ENCODE peak calls at places on chromosomes 3 and 15, in six cellular contexts. A is fibroblast of lung; D is neuronal stem cell; F is psoas muscle; C is CD4-positive, alpha-beta T cell; H is IMR-90. W is an unnamed sample.

GRCh38 chr15:94306700-94307650 is 75.6 kb downstream of the MCTP2 start:
- DNase-seq in A (no peak), D (no peak), F (no peak), C (no peak), H (peak), W (no peak)

GRCh38 chr3:173732237-173732636 is 334.7 kb downstream of the NLGN1 start:
- DNase-seq in A (peak), D (no peak), F (no peak), C (no peak), H (peak), W (no peak)

GRCh38 chr3:29050155-29050554 is 230.7 kb upstream of the RBMS3 start:
- DNase-seq in A (no peak), D (no peak), F (no peak), C (no peak), H (no peak), W (no peak)

GRCh38 chr3:46127503-46127902 is 80.6 kb downstream of the CCR1 start:
- DNase-seq in A (peak), D (no peak), F (no peak), C (no peak), H (peak), W (no peak)

GRCh38 chr3:61584494-61584893 is 23.1 kb downstream of the PTPRG start:
- DNase-seq in A (no peak), D (no peak), F (no peak), C (no peak), H (no peak), W (no peak)

GRCh38 chr15:40846846-40847224 is 3.0 kb downstream of the SPINT1 start:
- DNase-seq in A (no peak), D (no peak), F (no peak), C (no peak), H (no peak), W (no peak)

GRCh38 chr3:18489939-18490338 is 64.8 kb upstream of the SATB1 start:
- DNase-seq in A (no peak), D (no peak), F (no peak), C (peak), H (no peak), W (no peak)

GRCh38 chr15:95840004-95840403 is 490.5 kb upstream of the NR2F2 start:
- DNase-seq in A (peak), D (no peak), F (peak), C (no peak), H (peak), W (no peak)

GRCh38 chr15:77901921-77902750 is 175.4 kb downstream of the TBC1D2B start:
- DNase-seq in A (no peak), D (no peak), F (peak), C (no peak), H (no peak), W (no peak)

GRCh38 chr3:74106882-74107281 is 482.1 kb upstream of the PDZRN3 start:
- DNase-seq in A (peak), D (no peak), F (no peak), C (no peak), H (no peak), W (no peak)

GRCh38 chr3:31550452-31551251 is 17.9 kb downstream of the STT3B start:
- DNase-seq in A (peak), D (no peak), F (no peak), C (no peak), H (peak), W (no peak)

GRCh38 chr15:66631616-66632263 is 65.9 kb upstream of the LCTL start:
- DNase-seq in A (no peak), D (no peak), F (no peak), C (no peak), H (no peak), W (no peak)

GRCh38 chr3:142904639-142905441 is 16.0 kb upstream of the PCOLCE2 start:
- DNase-seq in A (peak), D (no peak), F (no peak), C (no peak), H (no peak), W (no peak)

GRCh38 chr3:61077551-61077950 is 173.7 kb downstream of the FHIT start:
- DNase-seq in A (no peak), D (no peak), F (no peak), C (no peak), H (no peak), W (no peak)

GRCh38 chr3:121748638-121749275 is 784 bp downstream of the GOLGB1 start:
- DNase-seq in A (peak), D (no peak), F (no peak), C (no peak), H (peak), W (no peak)

GRCh38 chr15:31364301-31365031 is 37.8 kb downstream of the KLF13 start:
- DNase-seq in A (no peak), D (no peak), F (peak), C (no peak), H (no peak), W (no peak)

GRCh38 chr15:93449798-93450197 is 360.8 kb upstream of the RGMA start:
- DNase-seq in A (no peak), D (no peak), F (no peak), C (no peak), H (no peak), W (no peak)

GRCh38 chr15:79265167-79265566 is 17.4 kb upstream of the ANKRD34C start:
- DNase-seq in A (no peak), D (no peak), F (no peak), C (no peak), H (no peak), W (no peak)

GRCh38 chr15:44193651-44194396 is 1.2 kb downstream of the FRMD5 start:
- DNase-seq in A (peak), D (peak), F (no peak), C (no peak), H (peak), W (no peak)

GRCh38 chr15:45821390-45821789 is 186.6 kb downstream of the SQOR start:
- DNase-seq in A (no peak), D (no peak), F (no peak), C (no peak), H (no peak), W (no peak)

GRCh38 chr3:14870564-14871060 is 51.9 kb downstream of the FGD5 start:
- DNase-seq in A (no peak), D (no peak), F (no peak), C (no peak), H (no peak), W (no peak)

GRCh38 chr3:171255236-171255806 is 204.9 kb downstream of the TNIK start:
- DNase-seq in A (no peak), D (no peak), F (no peak), C (peak), H (no peak), W (no peak)

GRCh38 chr3:156704370-156705036 is 30.1 kb downstream of the TIPARP start:
- DNase-seq in A (no peak), D (no peak), F (no peak), C (no peak), H (no peak), W (no peak)

GRCh38 chr3:156702367-156702766 is 28.0 kb downstream of the TIPARP start:
- DNase-seq in A (no peak), D (no peak), F (no peak), C (no peak), H (no peak), W (no peak)

GRCh38 chr3:156710429-156710828 is 36.0 kb downstream of the TIPARP start:
- DNase-seq in A (no peak), D (no peak), F (no peak), C (no peak), H (no peak), W (no peak)

GRCh38 chr3:156711113-156711512 is 36.7 kb downstream of the TIPARP start:
- DNase-seq in A (no peak), D (no peak), F (no peak), C (no peak), H (no peak), W (no peak)

GRCh38 chr3:156705761-156706631 is 31.6 kb downstream of the TIPARP start:
- DNase-seq in A (no peak), D (no peak), F (no peak), C (no peak), H (peak), W (no peak)
- H3K27ac ChIP-seq in A (peak), D (no peak), F (no peak), C (no peak), H (no peak), W (no peak)

GRCh38 chr3:188955919-188956318 is 215.9 kb upstream of the TPRG1 start:
- DNase-seq in A (peak), D (no peak), F (no peak), C (no peak), H (peak), W (no peak)
- H3K27ac ChIP-seq in A (no peak), D (no peak), F (peak), C (no peak), H (peak), W (peak)

GRCh38 chr15:42363942-42364341 is 4.6 kb downstream of the CAPN3 start:
- DNase-seq in A (no peak), D (no peak), F (no peak), C (no peak), H (no peak), W (no peak)
- H3K27ac ChIP-seq in A (no peak), D (no peak), F (peak), C (no peak), H (no peak), W (no peak)

GRCh38 chr15:64095431-64095794 is 369 bp upstream of the SNX1 start:
- DNase-seq in A (no peak), D (no peak), F (no peak), C (no peak), H (no peak), W (no peak)
- H3K27ac ChIP-seq in A (peak), D (peak), F (peak), C (peak), H (peak), W (peak)

GRCh38 chr3:111768571-111769100 is 90.4 kb upstream of the PHLDB2 start:
- DNase-seq in A (peak), D (no peak), F (no peak), C (no peak), H (peak), W (no peak)

GRCh38 chr3:111769965-111770364 is 89.1 kb upstream of the PHLDB2 start:
- DNase-seq in A (no peak), D (no peak), F (no peak), C (no peak), H (no peak), W (no peak)

GRCh38 chr3:111768076-111768475 is 91.0 kb upstream of the PHLDB2 start:
- DNase-seq in A (no peak), D (no peak), F (no peak), C (no peak), H (no peak), W (no peak)

GRCh38 chr3:111765136-111765535 is 93.9 kb upstream of the PHLDB2 start:
- DNase-seq in A (no peak), D (no peak), F (no peak), C (no peak), H (no peak), W (no peak)

GRCh38 chr3:111769110-111769509 is 90.0 kb upstream of the PHLDB2 start:
- DNase-seq in A (no peak), D (no peak), F (no peak), C (no peak), H (no peak), W (no peak)
- H3K27ac ChIP-seq in A (no peak), D (no peak), F (peak), C (no peak), H (no peak), W (no peak)

DNA sequence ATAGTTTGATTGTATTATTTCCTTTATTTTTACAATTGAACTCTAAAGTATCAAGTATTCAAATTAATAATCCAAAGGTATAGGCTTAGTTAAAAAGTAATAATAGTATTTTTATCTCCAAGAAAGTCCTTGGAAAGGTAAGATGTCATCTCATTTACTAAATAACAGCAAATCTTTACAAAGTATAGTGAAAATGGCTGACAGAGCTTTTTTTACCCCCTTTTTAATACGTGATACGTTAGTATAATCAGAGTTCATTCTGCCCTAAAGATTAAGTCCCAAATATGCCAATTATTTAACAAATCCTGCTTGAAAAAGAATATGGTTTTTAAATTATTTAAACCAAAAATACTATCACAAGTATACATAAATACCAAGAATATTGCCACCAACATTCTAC is 12.2 kb downstream of the CBLB start:
- DNase-seq in A (no peak), D (no peak), F (no peak), C (no peak), H (no peak), W (no peak)
- H3K27ac ChIP-seq in A (no peak), D (no peak), F (no peak), C (no peak), H (no peak), W (no peak)

GRCh38 chr3:52121459-52121795 is 32.8 kb downstream of the POC1A start:
- DNase-seq in A (no peak), D (no peak), F (peak), C (no peak), H (no peak), W (no peak)
- H3K27ac ChIP-seq in A (no peak), D (no peak), F (peak), C (no peak), H (no peak), W (no peak)